ENCODE peak calls at places on chromosomes 6 and 20, in six cellular contexts. C, N, Z, R, K and G are unnamed samples.

GRCh38 chr20:227439-228105 is 514 bp downstream of the DEFB129 start:
- DNase-seq in C (peak; percentile 53), N (no peak), Z (no peak), R (no peak), K (no peak), G (no peak)

GRCh38 chr20:51631011-51631950 is 88.8 kb upstream of the NFATC2 start:
- DNase-seq in C (peak; percentile 95), N (peak; percentile 93), Z (peak; percentile 92), R (no peak), K (no peak), G (peak; percentile 97)

GRCh38 chr6:38152620-38153019 is 333.1 kb downstream of the ZFAND3 start:
- DNase-seq in C (no peak), N (no peak), Z (no peak), R (no peak), K (no peak), G (no peak)

GRCh38 chr20:5001174-5002076 is at the start of gene SLC23A2:
- DNase-seq in C (peak; percentile 73), N (no peak), Z (no peak), R (peak; percentile 61), K (peak; percentile 78), G (no peak)

GRCh38 chr20:32605167-32605656 is 20.1 kb upstream of the NOL4L start:
- DNase-seq in C (no peak), N (no peak), Z (no peak), R (no peak), K (no peak), G (no peak)

GRCh38 chr6:142821860-142822259 is 123.1 kb downstream of the HIVEP2 start:
- DNase-seq in C (no peak), N (no peak), Z (no peak), R (no peak), K (no peak), G (no peak)

GRCh38 chr6:152309648-152310047 is 327.5 kb downstream of the SYNE1 start:
- DNase-seq in C (peak; percentile 6), N (no peak), Z (peak; percentile 22), R (peak; percentile 73), K (no peak), G (no peak)

GRCh38 chr6:108796875-108797274 is 51.3 kb upstream of the ARMC2 start:
- DNase-seq in C (no peak), N (peak; percentile 23), Z (no peak), R (no peak), K (no peak), G (no peak)

GRCh38 chr6:111768431-111768770 is 104.9 kb downstream of the FYN start:
- DNase-seq in C (no peak), N (no peak), Z (no peak), R (no peak), K (no peak), G (no peak)

GRCh38 chr20:17878912-17879602 is 89.5 kb downstream of the SNX5 start:
- DNase-seq in C (peak; percentile 21), N (no peak), Z (no peak), R (no peak), K (no peak), G (no peak)

GRCh38 chr20:57560554-57561355 is at the start of gene PCK1:
- DNase-seq in C (no peak), N (peak; percentile 39), Z (no peak), R (no peak), K (no peak), G (peak; percentile 74)

GRCh38 chr6:170451762-170452651 is 101.1 kb downstream of the PSMB1 start:
- DNase-seq in C (no peak), N (no peak), Z (no peak), R (no peak), K (no peak), G (no peak)

GRCh38 chr6:139654309-139654708 is 279.9 kb upstream of the CITED2 start:
- DNase-seq in C (no peak), N (no peak), Z (no peak), R (no peak), K (no peak), G (no peak)

GRCh38 chr6:150336299-150336698 is 32.5 kb upstream of the IYD start:
- DNase-seq in C (no peak), N (no peak), Z (peak; percentile 97), R (no peak), K (peak; percentile 51), G (peak; percentile 90)

GRCh38 chr6:33201147-33201545 is 479 bp downstream of the SLC39A7 start:
- DNase-seq in C (peak; percentile 33), N (no peak), Z (no peak), R (no peak), K (no peak), G (no peak)

GRCh38 chr20:37315293-37316110 is 26.0 kb downstream of the MANBAL start:
- DNase-seq in C (peak; percentile 34), N (no peak), Z (peak; percentile 86), R (no peak), K (no peak), G (no peak)

GRCh38 chr6:101818056-101818455 is 424.5 kb downstream of the GRIK2 start:
- DNase-seq in C (no peak), N (peak; percentile 55), Z (no peak), R (no peak), K (peak; percentile 16), G (peak; percentile 57)

GRCh38 chr6:73728548-73729205 is 32.7 kb downstream of the CD109 start:
- DNase-seq in C (peak; percentile 28), N (no peak), Z (no peak), R (no peak), K (no peak), G (no peak)

GRCh38 chr20:62320581-62321354 is 18.0 kb downstream of the ADRM1 start:
- DNase-seq in C (no peak), N (no peak), Z (no peak), R (no peak), K (peak; percentile 24), G (no peak)

GRCh38 chr6:54801669-54802068 is 44.9 kb upstream of the FAM83B start:
- DNase-seq in C (peak; percentile 3), N (peak; percentile 46), Z (peak; percentile 76), R (no peak), K (no peak), G (peak; percentile 32)

GRCh38 chr20:20860078-20860806 is 147.8 kb upstream of the RALGAPA2 start:
- DNase-seq in C (peak; percentile 91), N (peak; percentile 65), Z (peak; percentile 72), R (peak; percentile 87), K (peak; percentile 95), G (peak; percentile 65)

GRCh38 chr6:63527658-63528514 is 44.4 kb upstream of the LOC128125822 start:
- DNase-seq in C (no peak), N (peak; percentile 95), Z (peak; percentile 97), R (no peak), K (no peak), G (peak; percentile 96)

GRCh38 chr6:146481527-146481926 is 62.1 kb upstream of the RAB32 start:
- DNase-seq in C (no peak), N (no peak), Z (no peak), R (no peak), K (no peak), G (no peak)

GRCh38 chr6:46772754-46773153 is 20.4 kb upstream of the MEP1A start:
- DNase-seq in C (peak; percentile 94), N (no peak), Z (no peak), R (no peak), K (no peak), G (no peak)

GRCh38 chr20:18056174-18057105 is 1.3 kb downstream of the OVOL2 start:
- DNase-seq in C (peak; percentile 20), N (no peak), Z (peak; percentile 8), R (no peak), K (peak; percentile 79), G (no peak)

GRCh38 chr6:169766921-169767736 is 15.7 kb downstream of the ERMARD start:
- DNase-seq in C (no peak), N (no peak), Z (no peak), R (no peak), K (no peak), G (no peak)

GRCh38 chr20:6769953-6770831 is 2.7 kb downstream of the BMP2 start:
- DNase-seq in C (peak; percentile 42), N (peak; percentile 54), Z (no peak), R (no peak), K (no peak), G (peak; percentile 40)

GRCh38 chr6:36820700-36821580 is 18.3 kb downstream of the CPNE5 start:
- DNase-seq in C (peak; percentile 48), N (peak; percentile 45), Z (peak; percentile 70), R (no peak), K (no peak), G (peak; percentile 56)

GRCh38 chr6:33123732-33124524 is 48.1 kb downstream of the HLA-DPB1 start:
- DNase-seq in C (peak; percentile 72), N (no peak), Z (no peak), R (no peak), K (no peak), G (peak; percentile 3)

GRCh38 chr6:28977351-28978136 is 27.6 kb downstream of the ZNF311 start:
- DNase-seq in C (peak; percentile 95), N (no peak), Z (peak; percentile 74), R (peak; percentile 26), K (no peak), G (peak; percentile 9)

GRCh38 chr20:61951695-61952533 is 113.8 kb downstream of the TAF4 start:
- DNase-seq in C (peak; percentile 49), N (no peak), Z (no peak), R (no peak), K (no peak), G (no peak)

GRCh38 chr20:51488331-51488730 is 54.2 kb downstream of the NFATC2 start:
- DNase-seq in C (peak; percentile 57), N (no peak), Z (no peak), R (no peak), K (no peak), G (no peak)

GRCh38 chr6:22194188-22194921 is 102.5 kb downstream of the PRL start:
- DNase-seq in C (peak; percentile 15), N (no peak), Z (peak; percentile 52), R (no peak), K (no peak), G (no peak)